ENCODE peak calls at places on chromosomes 2 and 18, in five cellular contexts. E is brain microvascular endothelial cell, Z is GM06990, N is MM.1S, T is mammary epithelial cell. W is an unnamed sample.
A peak's percentile ranks its signal among the peaks of the same experiment; 100 is the strongest.

GRCh38 chr2:21220930-21221329 is 97.2 kb downstream of the TDRD15 start:
- DNase-seq in E (no peak), Z (no peak), T (peak; percentile 23), N (no peak), W (peak; percentile 83)

GRCh38 chr2:229071292-229071976 is 199.7 kb downstream of the PID1 start:
- DNase-seq in T (no peak), N (no peak), Z (no peak), E (peak; percentile 9), W (no peak)

GRCh38 chr2:29615183-29615582 is 306.2 kb downstream of the ALK start:
- DNase-seq in N (no peak), Z (no peak), T (no peak), E (no peak), W (no peak)

GRCh38 chr2:11967946-11968465 is 221.6 kb downstream of the LPIN1 start:
- DNase-seq in Z (no peak), E (peak; percentile 88), N (no peak), T (peak; percentile 87), W (peak; percentile 96)

GRCh38 chr2:239348563-239349447 is 52.0 kb downstream of the HDAC4 start:
- DNase-seq in T (peak; percentile 19), E (no peak), N (no peak), Z (no peak), W (no peak)

GRCh38 chr2:29587791-29588190 is 333.6 kb downstream of the ALK start:
- DNase-seq in Z (no peak), E (no peak), N (no peak), T (no peak), W (peak; percentile 54)

GRCh38 chr18:28522250-28522649 is 345.3 kb upstream of the CDH2 start:
- DNase-seq in N (no peak), T (no peak), E (no peak), Z (no peak), W (no peak)

GRCh38 chr18:5527603-5528002 is 16.2 kb downstream of the EPB41L3 start:
- DNase-seq in N (no peak), T (no peak), Z (no peak), E (peak; percentile 78), W (no peak)

GRCh38 chr2:7353571-7353970 is 436.4 kb downstream of the RNF144A start:
- DNase-seq in Z (no peak), E (no peak), T (no peak), N (no peak), W (no peak)

GRCh38 chr2:55371387-55371786 is 48.3 kb downstream of the CCDC88A start:
- DNase-seq in N (no peak), Z (no peak), E (no peak), T (no peak), W (no peak)

GRCh38 chr2:238420878-238421694 is 5.6 kb upstream of the ASB1 start:
- DNase-seq in T (peak; percentile 36), E (no peak), N (no peak), Z (no peak), W (no peak)

GRCh38 chr2:179591690-179592089 is 269.7 kb downstream of the ZNF385B start:
- DNase-seq in Z (no peak), N (no peak), E (no peak), T (no peak), W (no peak)

GRCh38 chr18:8413189-8413588 is 196.0 kb upstream of the RAB12 start:
- DNase-seq in N (no peak), E (no peak), T (no peak), Z (no peak), W (no peak)

GRCh38 chr2:202096736-202097135 is 23.7 kb downstream of the KIAA2012 start:
- DNase-seq in E (no peak), Z (no peak), T (no peak), N (no peak), W (no peak)

DNA sequence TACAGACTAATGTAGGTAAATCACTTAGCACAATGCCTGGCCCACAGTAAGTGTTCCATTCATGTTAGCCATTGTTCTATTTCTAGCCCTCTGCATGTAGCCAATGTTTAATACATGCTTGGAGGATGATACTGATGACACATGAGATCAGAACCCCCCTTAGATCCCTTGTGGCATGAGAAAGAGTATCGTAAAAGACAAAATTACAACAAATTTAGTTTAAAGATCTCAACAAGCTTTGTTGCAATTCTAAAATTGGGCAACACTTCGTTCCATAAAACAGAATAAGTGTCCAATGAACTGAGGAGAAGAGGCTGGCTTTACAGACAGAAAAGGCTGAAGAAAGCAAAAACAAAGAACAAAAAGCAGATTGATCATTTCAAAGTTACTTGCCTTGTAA is 148.8 kb upstream of the SLC1A4 start:
- DNase-seq in N (no peak), Z (no peak), T (no peak), E (no peak), W (no peak)
- H3K4me3 ChIP-seq in N (no peak overlapping the region), Z (no peak overlapping the region), T (no peak overlapping the region), E (no peak overlapping the region), W (no peak overlapping the region)

GRCh38 chr2:159715451-159715850 is 3.1 kb downstream of the MARCHF7 start:
- DNase-seq in T (peak; percentile 33), E (no peak), Z (no peak), N (no peak), W (peak; percentile 64)

GRCh38 chr2:159714586-159714930 is 2.3 kb downstream of the MARCHF7 start:
- DNase-seq in T (no peak), Z (no peak), E (no peak), N (no peak), W (no peak)

GRCh38 chr2:159712929-159713575 is 746 bp downstream of the MARCHF7 start:
- DNase-seq in T (peak; percentile 15), N (peak; percentile 38), Z (no peak), E (no peak), W (peak; percentile 24)

GRCh38 chr2:159713691-159714585 is 1.6 kb downstream of the MARCHF7 start:
- DNase-seq in N (peak; percentile 16), E (peak; percentile 64), T (peak; percentile 72), Z (no peak), W (peak; percentile 83)

DNA sequence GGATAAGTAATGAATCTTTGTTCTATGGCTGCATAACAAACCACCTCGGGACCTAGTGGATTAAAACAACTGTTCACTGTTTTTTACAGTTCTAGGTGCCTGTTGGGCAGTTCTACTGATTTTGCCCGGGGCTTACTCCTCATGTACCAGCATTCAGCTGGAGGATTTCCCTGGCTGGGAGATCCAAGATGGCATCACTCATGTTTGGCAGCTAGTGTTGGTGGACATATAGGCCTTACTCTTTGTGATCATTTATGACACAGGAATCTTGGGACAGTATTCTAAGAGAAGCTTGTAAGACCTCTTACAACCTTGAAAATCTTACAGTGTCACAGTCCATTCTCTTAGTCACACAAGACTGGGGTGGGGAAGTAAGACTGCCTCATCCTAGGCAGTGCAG is 4.6 kb downstream of the MARCHF7 start:
- DNase-seq in N (no peak), Z (no peak), T (no peak), E (no peak), W (no peak)
- H3K36me3 ChIP-seq in N (peaks cover 15% of the 10 kb centered on the region), Z (peaks cover 5% of the 10 kb centered on the region), T (peaks cover 32% of the 10 kb centered on the region), E (peaks cover 50% of the 10 kb centered on the region), W (peaks cover 3% of the 10 kb centered on the region)

GRCh38 chr2:189178007-189178406 is 1.6 kb downstream of the COL5A2 start:
- DNase-seq in N (no peak), E (no peak), Z (no peak), T (peak; percentile 9), W (no peak)
- H3K4me3 ChIP-seq in N (no peak overlapping the region), E (peak overlapping the region; percentile 88), Z (no peak overlapping the region), T (peak overlapping the region; percentile 54), W (no peak overlapping the region)

GRCh38 chr2:33532146-33532545 is 55.7 kb downstream of the RASGRP3 start:
- DNase-seq in Z (no peak), N (no peak), E (no peak), T (no peak), W (no peak)
- H3K36me3 ChIP-seq in Z (peaks cover 17% of the 10 kb centered on the region), N (peaks cover 4% of the 10 kb centered on the region), E (no peaks in the 10 kb centered on the region), T (no peaks in the 10 kb centered on the region), W (no peaks in the 10 kb centered on the region)

GRCh38 chr2:150476213-150476740 is 11.2 kb downstream of the RND3 start:
- DNase-seq in Z (no peak), N (no peak), T (no peak), E (no peak), W (no peak)
- H3K4me3 ChIP-seq in Z (no peak overlapping the region), N (no peak overlapping the region), T (no peak overlapping the region), E (no peak overlapping the region), W (no peak overlapping the region)

GRCh38 chr2:69937968-69938367 is 23.1 kb downstream of the MXD1 start:
- DNase-seq in Z (no peak), E (no peak), N (no peak), T (no peak), W (no peak)

GRCh38 chr2:69943841-69944604 is 17.4 kb downstream of the ASPRV1 start:
- DNase-seq in Z (no peak), N (no peak), E (no peak), T (no peak), W (no peak)

GRCh38 chr2:69939722-69940121 is 21.7 kb downstream of the ASPRV1 start:
- DNase-seq in E (no peak), N (no peak), Z (no peak), T (no peak), W (no peak)

GRCh38 chr2:69943000-69943840 is 18.2 kb downstream of the ASPRV1 start:
- DNase-seq in T (peak; percentile 72), N (no peak), Z (no peak), E (no peak), W (peak; percentile 72)

DNA sequence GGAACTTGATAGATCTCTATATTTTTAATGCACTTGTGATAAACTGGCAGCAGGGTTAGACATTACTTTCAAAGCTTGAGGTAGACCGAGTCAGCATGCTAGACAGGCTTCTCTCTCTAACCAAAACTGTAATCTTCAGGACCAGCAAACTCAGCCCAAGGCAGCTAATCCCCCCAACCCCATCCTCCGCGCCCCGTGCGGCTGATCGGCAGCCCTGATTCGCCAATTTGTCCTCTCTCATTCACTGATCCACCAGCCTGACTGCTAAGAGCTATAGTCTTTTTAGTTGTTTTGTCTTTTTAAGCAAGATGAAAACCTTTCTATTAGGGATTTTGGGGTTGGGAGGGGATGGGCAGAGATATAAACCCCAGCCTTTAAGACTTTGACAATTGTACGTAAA is 20.7 kb downstream of the ASPRV1 start:
- DNase-seq in T (no peak), Z (no peak), E (no peak), N (no peak), W (no peak)
- H3K36me3 ChIP-seq in T (peaks cover 19% of the 10 kb centered on the region), Z (peaks cover 24% of the 10 kb centered on the region), E (peaks cover 45% of the 10 kb centered on the region), N (no peaks in the 10 kb centered on the region), W (peaks cover 33% of the 10 kb centered on the region)

DNA sequence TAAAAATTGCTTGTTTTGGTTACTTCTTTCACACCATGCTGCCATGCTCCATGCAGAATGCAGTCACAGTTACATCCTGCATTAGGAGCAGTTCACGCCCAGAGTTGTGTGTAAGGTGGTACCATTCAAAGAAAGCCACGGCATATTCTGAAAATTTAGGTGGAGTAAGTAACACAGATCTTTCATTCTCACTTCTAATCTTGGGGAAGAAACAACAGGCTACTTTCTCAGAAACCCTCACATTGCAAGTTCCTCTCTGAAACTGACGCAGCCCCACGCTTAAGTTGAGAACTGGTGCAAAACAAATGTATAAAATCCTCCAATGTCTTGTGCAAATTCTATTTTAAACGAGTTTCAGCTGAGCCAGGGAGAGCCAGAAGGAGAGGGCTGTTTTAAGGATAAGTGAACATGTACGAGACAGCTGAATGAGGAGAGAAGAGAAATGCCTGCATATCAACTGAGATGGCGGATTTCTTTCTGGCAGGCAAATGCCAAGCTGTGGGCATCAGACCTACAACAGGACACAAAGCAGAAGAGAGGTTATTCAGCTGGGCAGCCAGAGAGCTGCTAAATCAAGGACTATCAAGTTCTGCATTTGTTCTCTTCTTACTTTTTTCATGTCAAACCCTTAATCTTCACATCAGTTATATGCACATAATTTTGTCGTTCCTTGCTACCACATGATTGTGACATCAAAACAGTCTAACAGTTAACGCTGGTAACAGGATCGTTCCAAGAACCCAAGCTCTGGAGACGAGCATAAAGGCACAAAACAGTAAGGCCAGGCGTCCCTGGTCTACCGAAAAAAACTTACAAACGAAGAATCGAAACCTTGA is 6.4 kb downstream of the ARL4C start:
- DNase-seq in E (no peak), Z (no peak), N (peak; percentile 27), T (no peak), W (no peak)
- H3K4me3 ChIP-seq in E (no peak overlapping the region), Z (no peak overlapping the region), N (peak overlapping the region; percentile 24), T (no peak overlapping the region), W (no peak overlapping the region)

GRCh38 chr18:3313685-3314084 is 51.8 kb downstream of the MYL12B start:
- DNase-seq in N (no peak), E (no peak), T (no peak), Z (no peak), W (no peak)
- H3K36me3 ChIP-seq in N (no peaks in the 10 kb centered on the region), E (no peaks in the 10 kb centered on the region), T (no peaks in the 10 kb centered on the region), Z (no peaks in the 10 kb centered on the region), W (no peaks in the 10 kb centered on the region)